ENCODE peak calls at places on chromosomes 12 and 14, in six cellular contexts. P, U, H, G, D and Q are unnamed samples.

GRCh38 chr14:51328942-51329350 is 88.9 kb downstream of the TMX1 start:
- DNase-seq in P (no peak), U (no peak), H (no peak), G (peak), D (no peak), Q (peak)

GRCh38 chr14:106141242-106142220 is 615.1 kb downstream of the TMEM121 start:
- DNase-seq in P (no peak), U (no peak), H (no peak), G (no peak), D (no peak), Q (no peak)

GRCh38 chr14:100289916-100290606 is 16.2 kb downstream of the SLC25A29 start:
- DNase-seq in P (no peak), U (peak), H (no peak), G (no peak), D (no peak), Q (no peak)

GRCh38 chr12:116559080-116559329 is 176 bp upstream of the MAP1LC3B2 start:
- DNase-seq in P (no peak), U (no peak), H (no peak), G (no peak), D (no peak), Q (no peak)

GRCh38 chr14:53875337-53875897 is 81.2 kb downstream of the BMP4 start:
- DNase-seq in P (no peak), U (no peak), H (no peak), G (no peak), D (no peak), Q (no peak)

GRCh38 chr12:120977531-120978295 is 630 bp upstream of the HNF1A start:
- DNase-seq in P (no peak), U (no peak), H (no peak), G (no peak), D (no peak), Q (no peak)

GRCh38 chr14:77148510-77149231 is 7.1 kb upstream of the ZDHHC22 start:
- DNase-seq in P (peak), U (peak), H (no peak), G (no peak), D (no peak), Q (no peak)

GRCh38 chr14:75277796-75278421 is 719 bp upstream of the FOS start:
- DNase-seq in P (no peak), U (no peak), H (peak), G (peak), D (no peak), Q (no peak)

GRCh38 chr14:95098984-95099599 is 58.2 kb downstream of the DICER1 start:
- DNase-seq in P (peak), U (peak), H (peak), G (peak), D (peak), Q (peak)

GRCh38 chr14:52369305-52369781 is 55.2 kb downstream of the PTGER2 start:
- DNase-seq in P (no peak), U (no peak), H (no peak), G (peak), D (no peak), Q (no peak)

GRCh38 chr12:49223590-49224369 is 34.9 kb upstream of the TUBA1A start:
- DNase-seq in P (no peak), U (no peak), H (no peak), G (no peak), D (no peak), Q (no peak)

GRCh38 chr12:64731683-64732082 is 27.5 kb downstream of the GNS start:
- DNase-seq in P (no peak), U (no peak), H (no peak), G (no peak), D (no peak), Q (no peak)

GRCh38 chr14:91067186-91067585 is 6.7 kb upstream of the RPS6KA5 start:
- DNase-seq in P (no peak), U (no peak), H (no peak), G (no peak), D (no peak), Q (no peak)

GRCh38 chr12:6764011-6764828 is 1.9 kb upstream of the PTMS start:
- DNase-seq in P (peak), U (peak), H (peak), G (peak), D (peak), Q (peak)

GRCh38 chr12:63040526-63041220 is 105.7 kb upstream of the PPM1H start:
- DNase-seq in P (no peak), U (no peak), H (no peak), G (no peak), D (no peak), Q (no peak)

GRCh38 chr12:39804479-39805241 is 185.1 kb upstream of the ABCD2 start:
- DNase-seq in P (no peak), U (no peak), H (no peak), G (no peak), D (no peak), Q (no peak)

GRCh38 chr14:98278805-98279204 is 993.2 kb downstream of the BCL11B start:
- DNase-seq in P (no peak), U (no peak), H (no peak), G (no peak), D (no peak), Q (no peak)

GRCh38 chr14:104891664-104892500 is 26.8 kb downstream of the CEP170B start:
- DNase-seq in P (no peak), U (peak), H (no peak), G (no peak), D (no peak), Q (no peak)

GRCh38 chr14:68141531-68142088 is 322.0 kb downstream of the RAD51B start:
- DNase-seq in P (peak), U (no peak), H (no peak), G (peak), D (no peak), Q (peak)

GRCh38 chr14:57061009-57061711 is 207.5 kb downstream of the EXOC5 start:
- DNase-seq in P (no peak), U (no peak), H (no peak), G (no peak), D (no peak), Q (no peak)

GRCh38 chr12:9378430-9378835 is 170.2 kb upstream of the PZP start:
- DNase-seq in P (peak), U (peak), H (no peak), G (no peak), D (no peak), Q (no peak)

GRCh38 chr12:132033627-132034026 is 83.9 kb downstream of the EP400 start:
- DNase-seq in P (no peak), U (no peak), H (no peak), G (no peak), D (no peak), Q (no peak)

GRCh38 chr14:52738409-52738808 is 8.4 kb downstream of the STYX start:
- DNase-seq in P (no peak), U (no peak), H (no peak), G (no peak), D (no peak), Q (no peak)

DNA sequence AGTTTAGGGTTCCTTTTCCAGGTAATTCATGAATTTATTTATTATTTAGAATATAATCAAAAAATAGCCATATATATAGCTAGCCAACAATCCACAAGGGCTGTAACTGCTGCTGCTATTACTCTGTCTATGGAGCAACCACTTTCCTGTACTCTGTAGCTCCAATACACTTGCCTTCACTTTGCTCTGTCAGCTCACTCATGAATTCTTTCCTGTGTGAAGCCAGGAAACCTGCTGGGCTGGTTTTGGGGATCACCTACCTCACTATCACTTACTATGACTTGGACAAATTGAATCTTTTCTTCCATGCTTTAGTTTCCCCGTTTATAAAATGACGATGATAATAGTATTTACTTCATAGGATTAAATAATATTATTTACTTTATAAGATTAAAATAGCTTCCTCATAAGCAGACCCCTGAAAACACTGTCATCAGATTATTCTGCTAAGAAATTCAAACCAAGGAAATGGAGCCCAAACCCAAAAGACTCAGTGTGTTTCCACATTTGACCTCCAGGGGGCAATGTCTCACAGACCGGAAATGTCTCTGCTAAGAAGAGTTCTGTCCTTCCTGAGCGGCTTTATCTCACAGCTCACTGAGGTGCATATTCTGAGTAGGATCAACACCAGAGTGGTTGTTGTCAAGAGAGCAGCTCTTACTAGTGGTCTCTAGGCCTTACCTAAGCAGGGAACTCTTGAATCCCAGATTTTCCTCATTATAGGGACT is 457.1 kb downstream of the DAD1 start:
- DNase-seq in P (peak), U (peak), H (no peak), G (peak), D (no peak), Q (no peak)
- H2AK5ac ChIP-seq in P (no peak), U (no peak), H (no peak), G (no peak), D (no peak), Q (no peak)

DNA sequence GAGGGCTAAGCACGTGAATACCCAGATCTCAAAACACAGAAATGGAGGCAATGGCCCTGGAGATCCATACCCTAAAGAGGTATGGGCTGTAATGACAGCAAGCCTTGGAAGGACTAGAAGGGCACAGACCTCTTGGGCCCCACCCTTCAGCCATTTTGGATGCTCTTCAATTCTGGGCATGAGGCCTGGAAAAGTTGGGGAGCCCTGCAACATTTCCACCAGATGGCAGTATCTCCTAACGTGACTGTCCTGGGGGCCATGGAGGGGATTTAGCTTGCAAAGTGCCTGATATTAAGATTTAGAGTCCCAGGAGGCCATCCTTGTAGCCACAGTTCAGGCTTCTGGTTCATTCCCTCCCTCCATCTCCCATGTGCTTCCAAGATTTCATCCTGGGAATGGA is 30.2 kb downstream of the KCNA5 start:
- DNase-seq in P (peak), U (peak), H (no peak), G (peak), D (no peak), Q (no peak)
- H2BK15ac ChIP-seq in P (no peak), U (no peak), H (no peak), G (no peak), D (no peak), Q (no peak)

DNA sequence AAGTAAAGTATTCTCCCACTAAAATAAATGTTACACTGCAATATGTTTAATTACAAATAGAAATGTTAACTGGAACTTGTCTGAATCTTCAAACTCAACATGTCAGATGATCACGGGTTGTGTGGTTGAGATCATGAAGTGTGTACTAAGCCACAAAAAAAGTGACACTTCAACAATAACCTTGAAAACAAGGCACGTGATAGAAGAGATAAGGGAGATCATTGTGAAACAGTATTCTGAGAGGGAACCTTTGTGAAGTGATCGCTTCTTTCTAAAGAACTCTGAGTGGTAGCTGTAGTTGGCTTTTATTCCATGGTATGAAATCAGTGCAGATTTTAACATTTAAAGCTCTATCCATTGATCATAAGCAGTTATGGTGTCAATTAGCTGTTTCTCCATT is 60.0 kb downstream of the LIN52 start:
- DNase-seq in P (no peak), U (no peak), H (no peak), G (no peak), D (no peak), Q (no peak)
- H2AK5ac ChIP-seq in P (no peak), U (no peak), H (no peak), G (no peak), D (no peak), Q (no peak)

GRCh38 chr14:29724991-29725390 is 202.7 kb downstream of the PRKD1 start:
- DNase-seq in P (peak), U (peak), H (peak), G (peak), D (no peak), Q (peak)
- H2BK15ac ChIP-seq in P (no peak), U (no peak), H (no peak), G (no peak), D (no peak), Q (no peak)

GRCh38 chr14:89241265-89241664 is 175.8 kb downstream of the FOXN3 start:
- DNase-seq in P (no peak), U (no peak), H (no peak), G (no peak), D (no peak), Q (no peak)

GRCh38 chr14:89243765-89244164 is 173.3 kb downstream of the FOXN3 start:
- DNase-seq in P (no peak), U (no peak), H (no peak), G (no peak), D (no peak), Q (no peak)

GRCh38 chr14:89243286-89243685 is 173.7 kb downstream of the FOXN3 start:
- DNase-seq in P (no peak), U (no peak), H (no peak), G (no peak), D (no peak), Q (no peak)

GRCh38 chr14:89242871-89243270 is 174.2 kb downstream of the FOXN3 start:
- DNase-seq in P (peak), U (no peak), H (no peak), G (no peak), D (no peak), Q (no peak)

GRCh38 chr14:89241934-89242670 is 174.9 kb downstream of the FOXN3 start:
- DNase-seq in P (no peak), U (no peak), H (no peak), G (no peak), D (no peak), Q (no peak)
- H2AK5ac ChIP-seq in P (no peak), U (no peak), H (no peak), G (no peak), D (no peak), Q (no peak)

GRCh38 chr12:32089156-32089950 is 17.3 kb upstream of the BICD1 start:
- DNase-seq in P (peak), U (peak), H (no peak), G (no peak), D (no peak), Q (no peak)

GRCh38 chr12:32083489-32083888 is 23.2 kb upstream of the BICD1 start:
- DNase-seq in P (no peak), U (no peak), H (no peak), G (peak), D (no peak), Q (peak)

GRCh38 chr12:32084753-32085152 is 21.9 kb upstream of the BICD1 start:
- DNase-seq in P (no peak), U (no peak), H (no peak), G (no peak), D (no peak), Q (no peak)

GRCh38 chr12:32084017-32084688 is 22.5 kb upstream of the BICD1 start:
- DNase-seq in P (no peak), U (no peak), H (no peak), G (no peak), D (no peak), Q (no peak)

DNA sequence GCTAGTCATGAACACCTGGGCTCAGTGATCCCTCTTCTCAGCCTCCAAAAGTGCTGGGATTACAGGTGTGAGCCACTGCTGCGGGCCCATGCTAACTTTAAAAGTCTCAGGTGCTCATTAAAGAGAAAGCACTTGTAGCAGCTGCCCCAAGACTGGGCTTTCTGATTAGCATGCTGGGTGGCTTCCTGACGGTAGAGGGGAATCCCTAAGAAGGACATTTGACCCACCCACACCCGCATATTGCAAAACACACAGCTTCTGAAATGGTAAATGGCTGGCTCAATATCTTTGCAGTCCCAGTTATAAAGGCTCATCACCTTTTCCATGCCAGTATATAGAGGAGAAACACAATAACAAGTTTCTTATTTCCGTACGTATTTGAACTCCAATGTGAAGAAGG is 19.3 kb upstream of the BICD1 start:
- DNase-seq in P (no peak), U (no peak), H (no peak), G (no peak), D (no peak), Q (no peak)
- H2BK15ac ChIP-seq in P (no peak), U (no peak), H (no peak), G (no peak), D (no peak), Q (no peak)

GRCh38 chr12:108641446-108642268 is 8.0 kb upstream of the SELPLG start:
- DNase-seq in P (no peak), U (peak), H (no peak), G (no peak), D (no peak), Q (no peak)
- H2AK5ac ChIP-seq in P (no peak), U (no peak), H (no peak), G (no peak), D (no peak), Q (no peak)

DNA sequence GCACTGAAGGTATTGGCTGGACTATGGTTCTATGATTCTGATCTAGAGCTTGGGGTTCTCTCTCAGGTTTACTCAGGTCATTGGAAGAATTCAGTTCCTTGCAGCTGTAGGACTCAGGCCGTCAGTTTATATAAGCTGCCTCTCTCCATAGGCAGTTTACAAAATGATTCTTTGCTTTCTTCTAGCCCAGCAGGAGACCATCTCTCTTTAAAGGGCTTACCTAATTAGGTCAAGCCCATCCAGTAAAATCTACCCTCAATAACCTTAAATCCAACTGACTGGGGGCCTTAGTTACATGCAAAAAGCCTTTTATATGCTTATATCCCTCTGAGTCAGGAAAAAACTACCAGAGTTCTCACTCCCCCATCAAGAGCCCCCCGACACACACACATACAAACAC is 80.5 kb upstream of the GARIN6 start:
- DNase-seq in P (peak), U (no peak), H (no peak), G (no peak), D (no peak), Q (no peak)
- H2BK15ac ChIP-seq in P (no peak), U (no peak), H (no peak), G (no peak), D (no peak), Q (no peak)